ENCODE peak calls at places on chromosomes 2 and 18, in ten cellular contexts. D, B, N, U, O, L, F, V, P and G are unnamed samples. For H3K4me1, the result is how much of the 10 kb centered on the place peaks cover.

GRCh38 chr2:28821295-28821958 is 10.8 kb downstream of the SPDYA start:
- DNase-seq in D (peak), B (peak), N (peak), U (no peak), O (no peak), L (peak), F (no peak), V (peak), P (peak), G (no peak)

GRCh38 chr2:193141-193552 is 70.7 kb downstream of the SH3YL1 start:
- DNase-seq in D (peak), B (peak), N (no peak), U (no peak), O (peak), L (peak), F (no peak), V (no peak), P (no peak), G (no peak)

GRCh38 chr18:36636237-36636792 is 192.5 kb downstream of the TPGS2 start:
- DNase-seq in D (no peak), B (no peak), N (no peak), U (no peak), O (no peak), L (no peak), F (no peak), V (no peak), P (no peak), G (no peak)

GRCh38 chr18:12408247-12408869 is 629 bp downstream of the PRELID3A start:
- DNase-seq in D (no peak), B (no peak), N (no peak), U (no peak), O (peak), L (no peak), F (peak), V (no peak), P (peak), G (no peak)

GRCh38 chr2:101341421-101341820 is 32.9 kb upstream of the RNF149 start:
- DNase-seq in D (no peak), B (no peak), N (no peak), U (no peak), O (no peak), L (no peak), F (no peak), V (no peak), P (no peak), G (no peak)

GRCh38 chr18:75261430-75262223 is 51.0 kb downstream of the TSHZ1 start:
- DNase-seq in D (no peak), B (no peak), N (no peak), U (no peak), O (no peak), L (no peak), F (no peak), V (no peak), P (no peak), G (no peak)

GRCh38 chr18:25875574-25875973 is 214.8 kb downstream of the SS18 start:
- DNase-seq in D (no peak), B (no peak), N (no peak), U (no peak), O (no peak), L (no peak), F (no peak), V (no peak), P (no peak), G (no peak)

GRCh38 chr2:196249860-196250259 is 78.5 kb upstream of the STK17B start:
- DNase-seq in D (no peak), B (no peak), N (no peak), U (no peak), O (no peak), L (no peak), F (no peak), V (no peak), P (no peak), G (no peak)

GRCh38 chr2:29528891-29529520 is 392.4 kb downstream of the ALK start:
- DNase-seq in D (peak), B (no peak), N (peak), U (no peak), O (peak), L (no peak), F (peak), V (peak), P (no peak), G (no peak)

GRCh38 chr2:27078267-27079194 is at the start of gene EMILIN1:
- DNase-seq in D (no peak), B (no peak), N (peak), U (no peak), O (peak), L (no peak), F (peak), V (peak), P (peak), G (peak)

GRCh38 chr2:112096098-112096497 is 41.0 kb downstream of the TMEM87B start:
- DNase-seq in D (no peak), B (no peak), N (no peak), U (no peak), O (no peak), L (no peak), F (no peak), V (no peak), P (no peak), G (no peak)

GRCh38 chr18:31711365-31712035 is 27.1 kb upstream of the B4GALT6 start:
- DNase-seq in D (no peak), B (no peak), N (no peak), U (no peak), O (no peak), L (no peak), F (no peak), V (no peak), P (no peak), G (no peak)

GRCh38 chr2:226781471-226781870 is 18.1 kb downstream of the IRS1 start:
- DNase-seq in D (no peak), B (no peak), N (no peak), U (no peak), O (no peak), L (no peak), F (no peak), V (no peak), P (no peak), G (no peak)

GRCh38 chr18:34795070-34795740 is 85.1 kb downstream of the DTNA start:
- DNase-seq in D (no peak), B (no peak), N (peak), U (no peak), O (no peak), L (no peak), F (no peak), V (no peak), P (no peak), G (no peak)

GRCh38 chr2:86831537-86831936 is 30.1 kb downstream of the CD8B start:
- DNase-seq in D (no peak), B (no peak), N (no peak), U (no peak), O (no peak), L (no peak), F (no peak), V (no peak), P (no peak), G (no peak)

GRCh38 chr2:96083064-96083889 is 33.1 kb downstream of the ADRA2B start:
- DNase-seq in D (no peak), B (no peak), N (peak), U (no peak), O (peak), L (no peak), F (peak), V (no peak), P (no peak), G (peak)

GRCh38 chr2:230990131-230990898 is 5.6 kb upstream of the SPATA3 start:
- DNase-seq in D (no peak), B (no peak), N (no peak), U (no peak), O (no peak), L (no peak), F (no peak), V (no peak), P (no peak), G (no peak)

GRCh38 chr18:24398515-24398914 is 891 bp upstream of the OSBPL1A start:
- DNase-seq in D (no peak), B (no peak), N (no peak), U (no peak), O (no peak), L (peak), F (no peak), V (no peak), P (no peak), G (no peak)

GRCh38 chr2:127651987-127652550 is 6.1 kb downstream of the GPR17 start:
- DNase-seq in D (no peak), B (no peak), N (peak), U (no peak), O (peak), L (no peak), F (no peak), V (no peak), P (no peak), G (no peak)

GRCh38 chr2:68741238-68741637 is 6.6 kb downstream of the ARHGAP25 start:
- DNase-seq in D (no peak), B (no peak), N (no peak), U (no peak), O (no peak), L (peak), F (no peak), V (no peak), P (no peak), G (no peak)

DNA sequence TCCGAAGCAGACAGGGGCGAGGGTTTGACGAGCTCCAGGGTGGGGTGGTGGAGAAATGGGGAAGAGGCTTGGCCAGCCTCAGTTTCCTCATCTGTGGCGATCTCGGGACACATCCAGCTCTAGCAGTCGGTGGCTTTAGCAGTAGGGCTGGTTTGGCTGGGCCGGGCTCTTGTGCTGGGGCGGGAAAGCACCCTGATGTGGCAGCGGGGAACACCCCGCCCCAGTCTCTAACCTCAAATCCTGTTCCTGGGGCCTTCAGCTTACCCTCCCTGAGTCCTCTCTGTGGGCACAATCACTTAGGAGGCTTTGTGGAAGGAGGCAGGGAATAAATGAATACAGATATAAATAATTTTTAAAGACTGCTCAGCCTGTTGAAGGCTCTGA is 26.5 kb upstream of the MCFD2 start:
- DNase-seq in D (peak), B (peak), N (no peak), U (no peak), O (peak), L (peak), F (peak), V (peak), P (peak), G (peak)
- H3K4me1 ChIP-seq in D (under half), B (under half), N (under half), U (under half), O (under half), L (under half), F (under half), V (under half), P (under half), G (half or more)

GRCh38 chr2:120780402-120780801 is 44.7 kb downstream of the GLI2 start:
- DNase-seq in D (no peak), B (no peak), N (no peak), U (no peak), O (no peak), L (no peak), F (no peak), V (no peak), P (no peak), G (no peak)
- H3K4me1 ChIP-seq in D (under half), B (under half), N (under half), U (under half), O (under half), L (under half), F (under half), V (under half), P (under half), G (under half)

GRCh38 chr2:2098458-2099167 is 232.5 kb downstream of the MYT1L start:
- DNase-seq in D (no peak), B (no peak), N (no peak), U (no peak), O (no peak), L (no peak), F (no peak), V (no peak), P (no peak), G (no peak)
- H3K4me1 ChIP-seq in D (under half), B (under half), N (under half), U (under half), O (under half), L (under half), F (under half), V (under half), P (under half), G (under half)

GRCh38 chr2:23593396-23594078 is 208.6 kb downstream of the KLHL29 start:
- DNase-seq in D (no peak), B (no peak), N (no peak), U (no peak), O (no peak), L (no peak), F (no peak), V (no peak), P (no peak), G (no peak)

GRCh38 chr2:23591111-23591510 is 206.1 kb downstream of the KLHL29 start:
- DNase-seq in D (no peak), B (no peak), N (no peak), U (no peak), O (no peak), L (no peak), F (no peak), V (no peak), P (no peak), G (no peak)

GRCh38 chr2:23592898-23593297 is 207.9 kb downstream of the KLHL29 start:
- DNase-seq in D (no peak), B (no peak), N (no peak), U (no peak), O (no peak), L (no peak), F (no peak), V (no peak), P (no peak), G (no peak)

GRCh38 chr2:23590227-23590869 is 205.4 kb downstream of the KLHL29 start:
- DNase-seq in D (no peak), B (no peak), N (no peak), U (no peak), O (no peak), L (no peak), F (peak), V (no peak), P (peak), G (no peak)

DNA sequence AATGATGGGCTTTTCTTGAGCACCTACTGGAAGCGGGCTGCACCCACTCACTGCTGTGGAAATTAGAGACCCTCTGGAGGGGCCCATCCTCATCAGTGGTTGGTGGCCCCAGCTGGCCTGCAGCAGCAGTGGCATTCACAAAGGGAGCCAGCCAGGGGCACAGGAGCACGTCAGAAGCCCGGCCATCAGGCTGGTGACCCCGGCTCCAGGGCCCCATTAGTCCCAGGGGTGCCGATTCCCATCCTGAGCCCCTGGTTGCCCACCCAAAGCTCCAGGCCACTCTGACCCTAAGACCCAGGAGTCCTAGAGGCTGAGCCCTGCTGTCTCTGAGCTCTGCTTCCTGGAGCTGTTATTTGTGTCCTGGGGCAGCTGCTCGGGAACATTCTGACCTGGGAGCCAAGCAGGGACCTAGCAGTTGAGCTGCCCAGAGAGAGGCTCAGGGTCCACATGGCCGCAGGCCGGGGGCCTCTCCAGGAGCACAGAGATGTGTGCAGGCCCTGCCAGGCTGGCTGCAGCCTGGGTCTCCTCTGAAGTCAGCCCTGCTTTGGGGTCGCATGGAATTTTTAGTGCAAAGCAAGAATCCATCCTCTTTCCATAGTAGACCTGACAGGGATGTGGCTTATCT is 207.2 kb downstream of the KLHL29 start:
- DNase-seq in D (no peak), B (no peak), N (no peak), U (no peak), O (no peak), L (no peak), F (peak), V (no peak), P (no peak), G (no peak)
- H3K4me1 ChIP-seq in D (under half), B (under half), N (half or more), U (under half), O (under half), L (under half), F (under half), V (under half), P (under half), G (under half)

GRCh38 chr2:200379481-200380120 is 73.1 kb downstream of the SPATS2L start:
- DNase-seq in D (no peak), B (no peak), N (no peak), U (no peak), O (no peak), L (peak), F (no peak), V (no peak), P (no peak), G (no peak)
- H3K4me1 ChIP-seq in D (under half), B (under half), N (half or more), U (under half), O (under half), L (under half), F (half or more), V (under half), P (half or more), G (half or more)

GRCh38 chr2:189214484-189214883 is 34.9 kb upstream of the COL5A2 start:
- DNase-seq in D (no peak), B (no peak), N (no peak), U (no peak), O (no peak), L (no peak), F (no peak), V (no peak), P (no peak), G (no peak)

GRCh38 chr2:189213226-189213625 is 33.7 kb upstream of the COL5A2 start:
- DNase-seq in D (no peak), B (no peak), N (no peak), U (no peak), O (no peak), L (no peak), F (no peak), V (no peak), P (no peak), G (no peak)

GRCh38 chr2:189208254-189208653 is 28.7 kb upstream of the COL5A2 start:
- DNase-seq in D (no peak), B (no peak), N (no peak), U (no peak), O (no peak), L (no peak), F (no peak), V (no peak), P (peak), G (no peak)

DNA sequence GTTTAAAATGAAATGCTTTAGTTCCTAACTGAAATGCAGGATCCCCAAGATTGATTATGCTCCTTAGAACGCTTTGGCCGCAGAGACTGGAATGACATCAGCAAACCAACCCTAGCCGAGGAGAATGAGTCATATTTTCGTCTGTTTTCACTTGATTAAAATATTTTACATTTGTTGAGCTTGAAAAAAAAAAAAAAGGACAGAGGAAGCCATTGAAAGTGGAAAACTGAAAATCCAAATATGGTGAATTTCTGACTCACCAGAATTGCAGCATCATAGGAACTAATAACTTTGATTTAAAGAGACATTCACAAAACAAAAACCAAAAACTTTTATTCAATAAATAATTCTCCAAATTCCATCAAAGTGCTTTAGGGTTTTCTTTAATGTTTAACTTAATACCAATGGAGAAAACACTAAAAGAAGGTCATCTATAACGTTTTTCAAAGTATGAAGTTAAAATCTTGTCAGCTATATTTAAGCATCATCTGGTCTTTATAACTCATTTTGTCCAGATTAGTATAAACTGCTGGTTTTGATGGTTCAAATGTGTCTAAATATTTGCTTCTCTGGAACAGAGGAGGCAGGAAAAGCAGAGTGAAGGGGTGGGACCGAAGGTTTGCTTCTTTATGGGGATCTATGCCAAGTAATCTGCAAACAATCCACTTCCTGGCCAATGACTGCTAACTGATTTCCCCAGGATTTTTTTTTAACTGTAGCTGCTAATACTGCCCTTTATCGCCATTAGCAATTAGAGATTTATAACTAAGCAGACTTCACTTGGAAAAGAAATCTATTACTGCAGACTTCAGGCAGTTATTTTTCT is 30.9 kb upstream of the COL5A2 start:
- DNase-seq in D (no peak), B (no peak), N (peak), U (no peak), O (peak), L (peak), F (no peak), V (no peak), P (peak), G (peak)
- H3K4me1 ChIP-seq in D (under half), B (under half), N (under half), U (under half), O (under half), L (under half), F (under half), V (under half), P (under half), G (under half)

GRCh38 chr2:44009136-44009744 is 13.5 kb upstream of the LRPPRC start:
- DNase-seq in D (no peak), B (no peak), N (no peak), U (no peak), O (no peak), L (no peak), F (no peak), V (no peak), P (no peak), G (no peak)

GRCh38 chr2:44016282-44016681 is 20.5 kb upstream of the LRPPRC start:
- DNase-seq in D (peak), B (no peak), N (peak), U (no peak), O (peak), L (peak), F (no peak), V (peak), P (peak), G (no peak)

GRCh38 chr2:44010266-44010665 is 14.5 kb upstream of the LRPPRC start:
- DNase-seq in D (no peak), B (no peak), N (no peak), U (no peak), O (no peak), L (no peak), F (no peak), V (no peak), P (no peak), G (no peak)

GRCh38 chr2:44015239-44015638 is 19.4 kb upstream of the LRPPRC start:
- DNase-seq in D (peak), B (no peak), N (no peak), U (no peak), O (no peak), L (no peak), F (no peak), V (no peak), P (no peak), G (no peak)
- H3K4me1 ChIP-seq in D (under half), B (under half), N (under half), U (under half), O (under half), L (under half), F (under half), V (under half), P (under half), G (under half)